ENCODE peak calls at places on chromosome 6, in ten cellular contexts. One of them, this sample, is unnamed. For H3K4me1 and H3K36me3, the result is how much of the 10 kb centered on the place peaks cover.

GRCh38 chr6:11094411-11094851 is 797 bp downstream of the SMIM13 start:
- DNase-seq in left lung: peak
- DNase-seq in colonic mucosa: peak
- DNase-seq in GM23248: peak
- DNase-seq in K562: peak
- DNase-seq in endothelial cell of umbilical vein: peak
- DNase-seq in CD8-positive, alpha-beta memory T cell: peak
- DNase-seq in body of pancreas: peak
- DNase-seq in CD8-positive, alpha-beta T cell: peak
- DNase-seq in fibroblast of lung: peak
- DNase-seq in this sample: no peak

GRCh38 chr6:119324718-119325117 is 24.8 kb downstream of the MAN1A1 start:
- DNase-seq in left lung: no peak
- DNase-seq in colonic mucosa: no peak
- DNase-seq in GM23248: no peak
- DNase-seq in K562: peak
- DNase-seq in endothelial cell of umbilical vein: no peak
- DNase-seq in CD8-positive, alpha-beta memory T cell: no peak
- DNase-seq in body of pancreas: no peak
- DNase-seq in CD8-positive, alpha-beta T cell: no peak
- DNase-seq in fibroblast of lung: no peak
- DNase-seq in this sample: no peak

GRCh38 chr6:33967966-33968724 is 164.3 kb upstream of the MLN start:
- DNase-seq in left lung: no peak
- DNase-seq in colonic mucosa: peak
- DNase-seq in GM23248: peak
- DNase-seq in K562: peak
- DNase-seq in endothelial cell of umbilical vein: no peak
- DNase-seq in CD8-positive, alpha-beta memory T cell: peak
- DNase-seq in body of pancreas: no peak
- DNase-seq in CD8-positive, alpha-beta T cell: no peak
- DNase-seq in fibroblast of lung: no peak
- DNase-seq in this sample: no peak

GRCh38 chr6:135506270-135506997 is 8.9 kb upstream of the AHI1 start:
- DNase-seq in left lung: no peak
- DNase-seq in colonic mucosa: no peak
- DNase-seq in GM23248: peak
- DNase-seq in K562: peak
- DNase-seq in endothelial cell of umbilical vein: peak
- DNase-seq in CD8-positive, alpha-beta memory T cell: no peak
- DNase-seq in body of pancreas: no peak
- DNase-seq in CD8-positive, alpha-beta T cell: no peak
- DNase-seq in fibroblast of lung: peak
- DNase-seq in this sample: no peak

GRCh38 chr6:21864211-21864610 is 270.7 kb downstream of the SOX4 start:
- DNase-seq in left lung: no peak
- DNase-seq in colonic mucosa: no peak
- DNase-seq in GM23248: no peak
- DNase-seq in K562: no peak
- DNase-seq in endothelial cell of umbilical vein: no peak
- DNase-seq in CD8-positive, alpha-beta memory T cell: no peak
- DNase-seq in body of pancreas: no peak
- DNase-seq in CD8-positive, alpha-beta T cell: no peak
- DNase-seq in fibroblast of lung: no peak
- DNase-seq in this sample: no peak

GRCh38 chr6:70274338-70274737 is 28.5 kb downstream of the COL9A1 start:
- DNase-seq in left lung: no peak
- DNase-seq in colonic mucosa: no peak
- DNase-seq in GM23248: no peak
- DNase-seq in K562: no peak
- DNase-seq in endothelial cell of umbilical vein: no peak
- DNase-seq in CD8-positive, alpha-beta memory T cell: no peak
- DNase-seq in body of pancreas: no peak
- DNase-seq in CD8-positive, alpha-beta T cell: no peak
- DNase-seq in fibroblast of lung: no peak
- DNase-seq in this sample: no peak

GRCh38 chr6:88360203-88360797 is 194.2 kb upstream of the CNR1 start:
- DNase-seq in left lung: no peak
- DNase-seq in colonic mucosa: no peak
- DNase-seq in GM23248: peak
- DNase-seq in K562: no peak
- DNase-seq in endothelial cell of umbilical vein: no peak
- DNase-seq in CD8-positive, alpha-beta memory T cell: no peak
- DNase-seq in body of pancreas: no peak
- DNase-seq in CD8-positive, alpha-beta T cell: no peak
- DNase-seq in fibroblast of lung: peak
- DNase-seq in this sample: no peak

GRCh38 chr6:37699138-37699766 is 1.6 kb upstream of the MDGA1 start:
- DNase-seq in left lung: no peak
- DNase-seq in colonic mucosa: no peak
- DNase-seq in GM23248: no peak
- DNase-seq in K562: no peak
- DNase-seq in endothelial cell of umbilical vein: no peak
- DNase-seq in CD8-positive, alpha-beta memory T cell: peak
- DNase-seq in body of pancreas: peak
- DNase-seq in CD8-positive, alpha-beta T cell: no peak
- DNase-seq in fibroblast of lung: no peak
- DNase-seq in this sample: no peak

GRCh38 chr6:41729624-41730023 is 5.8 kb downstream of the TFEB start:
- DNase-seq in left lung: peak
- DNase-seq in colonic mucosa: no peak
- DNase-seq in GM23248: no peak
- DNase-seq in K562: no peak
- DNase-seq in endothelial cell of umbilical vein: no peak
- DNase-seq in CD8-positive, alpha-beta memory T cell: no peak
- DNase-seq in body of pancreas: no peak
- DNase-seq in CD8-positive, alpha-beta T cell: no peak
- DNase-seq in fibroblast of lung: no peak
- DNase-seq in this sample: no peak
- H3K4me1 ChIP-seq in left lung: half or more
- H3K4me1 ChIP-seq in colonic mucosa: under half
- H3K4me1 ChIP-seq in GM23248: under half
- H3K4me1 ChIP-seq in K562: under half
- H3K4me1 ChIP-seq in endothelial cell of umbilical vein: under half
- H3K4me1 ChIP-seq in CD8-positive, alpha-beta memory T cell: under half
- H3K4me1 ChIP-seq in body of pancreas: under half
- H3K4me1 ChIP-seq in CD8-positive, alpha-beta T cell: half or more
- H3K4me1 ChIP-seq in fibroblast of lung: under half
- H3K4me1 ChIP-seq in this sample: under half

GRCh38 chr6:106736502-106736901 is 107.1 kb downstream of the QRSL1 start:
- DNase-seq in left lung: no peak
- DNase-seq in colonic mucosa: peak
- DNase-seq in GM23248: no peak
- DNase-seq in K562: no peak
- DNase-seq in endothelial cell of umbilical vein: no peak
- DNase-seq in CD8-positive, alpha-beta memory T cell: no peak
- DNase-seq in body of pancreas: no peak
- DNase-seq in CD8-positive, alpha-beta T cell: no peak
- DNase-seq in fibroblast of lung: no peak
- DNase-seq in this sample: no peak
- H3K27ac ChIP-seq in left lung: no peak
- H3K27ac ChIP-seq in colonic mucosa: no peak
- H3K27ac ChIP-seq in GM23248: no peak
- H3K27ac ChIP-seq in K562: no peak
- H3K27ac ChIP-seq in endothelial cell of umbilical vein: no peak
- H3K27ac ChIP-seq in CD8-positive, alpha-beta memory T cell: no peak
- H3K27ac ChIP-seq in body of pancreas: peak
- H3K27ac ChIP-seq in CD8-positive, alpha-beta T cell: no peak
- H3K27ac ChIP-seq in fibroblast of lung: no peak
- H3K27ac ChIP-seq in this sample: no peak

DNA sequence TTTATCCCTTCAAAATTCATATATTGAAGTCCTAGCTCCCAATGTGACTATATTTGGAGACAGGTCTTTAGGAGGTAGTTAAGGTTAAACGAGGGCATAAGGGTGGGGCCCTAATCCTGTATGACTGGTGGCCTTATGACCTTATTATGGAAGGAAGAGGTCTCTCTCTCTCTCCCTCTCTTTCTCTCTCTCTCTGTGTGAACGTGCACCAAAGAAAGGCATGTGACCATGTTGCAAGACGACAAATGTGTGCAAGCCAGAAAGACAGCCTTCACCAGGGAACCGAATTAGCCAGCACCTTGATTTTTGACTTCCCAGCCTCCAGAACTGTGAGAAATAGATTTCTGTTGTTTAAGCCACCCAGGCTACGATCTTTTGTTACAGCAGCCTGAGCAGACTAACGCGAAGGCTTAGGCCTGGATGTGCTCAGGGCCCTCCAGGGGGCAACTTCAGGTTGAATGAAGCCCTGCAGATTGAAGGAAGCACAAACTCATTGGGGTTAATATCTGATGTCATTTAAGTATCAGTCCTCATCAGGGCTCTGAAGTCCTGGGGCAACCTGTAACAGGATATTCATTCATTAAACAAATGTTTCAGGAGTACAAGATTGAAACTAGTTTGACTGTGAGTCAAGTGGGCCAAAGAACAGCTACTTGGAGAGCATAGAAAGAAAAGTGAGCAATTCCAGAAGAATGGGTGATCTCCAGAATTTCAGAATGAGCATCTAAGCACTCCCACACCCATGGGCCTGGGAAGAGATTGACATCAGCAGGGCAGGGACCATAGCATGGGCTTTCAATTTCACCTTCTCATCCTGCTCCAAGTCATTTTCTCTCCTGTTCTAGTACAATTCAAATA is 157.4 kb upstream of the TNFAIP3 start:
- DNase-seq in left lung: no peak
- DNase-seq in colonic mucosa: no peak
- DNase-seq in GM23248: peak
- DNase-seq in K562: no peak
- DNase-seq in endothelial cell of umbilical vein: no peak
- DNase-seq in CD8-positive, alpha-beta memory T cell: no peak
- DNase-seq in body of pancreas: no peak
- DNase-seq in CD8-positive, alpha-beta T cell: no peak
- DNase-seq in fibroblast of lung: peak
- DNase-seq in this sample: no peak
- H3K36me3 ChIP-seq in left lung: under half
- H3K36me3 ChIP-seq in colonic mucosa: under half
- H3K36me3 ChIP-seq in GM23248: under half
- H3K36me3 ChIP-seq in K562: under half
- H3K36me3 ChIP-seq in endothelial cell of umbilical vein: under half
- H3K36me3 ChIP-seq in CD8-positive, alpha-beta memory T cell: under half
- H3K36me3 ChIP-seq in body of pancreas: under half
- H3K36me3 ChIP-seq in CD8-positive, alpha-beta T cell: under half
- H3K36me3 ChIP-seq in fibroblast of lung: under half
- H3K36me3 ChIP-seq in this sample: under half

GRCh38 chr6:15433517-15433874 is 187.6 kb downstream of the JARID2 start:
- DNase-seq in left lung: no peak
- DNase-seq in colonic mucosa: no peak
- DNase-seq in GM23248: no peak
- DNase-seq in K562: no peak
- DNase-seq in endothelial cell of umbilical vein: no peak
- DNase-seq in CD8-positive, alpha-beta memory T cell: no peak
- DNase-seq in body of pancreas: no peak
- DNase-seq in CD8-positive, alpha-beta T cell: no peak
- DNase-seq in fibroblast of lung: no peak
- DNase-seq in this sample: no peak
- H3K4me1 ChIP-seq in left lung: half or more
- H3K4me1 ChIP-seq in colonic mucosa: under half
- H3K4me1 ChIP-seq in GM23248: half or more
- H3K4me1 ChIP-seq in K562: under half
- H3K4me1 ChIP-seq in endothelial cell of umbilical vein: under half
- H3K4me1 ChIP-seq in CD8-positive, alpha-beta memory T cell: under half
- H3K4me1 ChIP-seq in body of pancreas: under half
- H3K4me1 ChIP-seq in CD8-positive, alpha-beta T cell: under half
- H3K4me1 ChIP-seq in fibroblast of lung: under half
- H3K4me1 ChIP-seq in this sample: under half

DNA sequence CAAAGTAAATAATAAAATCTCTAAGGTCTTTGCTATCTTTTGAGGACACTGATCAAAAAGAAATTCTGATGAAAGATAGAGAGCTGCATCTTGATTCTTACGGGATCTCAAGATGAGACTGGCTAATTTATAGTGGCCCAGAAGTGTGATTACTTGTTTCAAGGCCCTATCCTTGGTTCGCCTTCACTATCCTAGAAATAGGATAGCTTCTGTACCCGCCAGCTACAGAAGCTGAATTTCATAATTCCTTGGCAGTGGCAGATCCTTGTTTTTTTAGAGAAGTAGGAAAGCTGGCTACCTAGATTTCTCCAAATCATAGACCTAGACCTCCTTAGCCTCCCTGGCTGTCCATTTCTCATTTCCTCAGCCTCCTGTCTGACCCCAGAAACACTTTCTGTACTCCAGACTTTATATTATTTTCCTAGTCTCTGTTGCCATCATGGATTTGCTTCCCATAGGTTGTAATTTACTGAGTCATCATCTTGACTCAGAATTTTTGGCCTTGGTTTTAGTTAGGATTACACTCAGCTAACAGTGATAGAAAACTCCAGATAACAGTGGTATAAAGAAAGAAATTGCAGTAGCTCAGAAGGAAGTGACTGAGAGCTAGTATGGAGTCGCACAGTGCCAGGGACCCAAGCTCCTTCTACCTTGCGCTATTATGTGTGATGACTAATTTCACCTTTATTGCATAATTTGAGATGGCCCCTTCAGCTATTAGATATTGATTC is 27.7 kb downstream of the PHF3 start:
- DNase-seq in left lung: no peak
- DNase-seq in colonic mucosa: no peak
- DNase-seq in GM23248: peak
- DNase-seq in K562: no peak
- DNase-seq in endothelial cell of umbilical vein: peak
- DNase-seq in CD8-positive, alpha-beta memory T cell: no peak
- DNase-seq in body of pancreas: no peak
- DNase-seq in CD8-positive, alpha-beta T cell: no peak
- DNase-seq in fibroblast of lung: peak
- DNase-seq in this sample: no peak
- H3K27ac ChIP-seq in left lung: no peak
- H3K27ac ChIP-seq in colonic mucosa: peak
- H3K27ac ChIP-seq in GM23248: peak
- H3K27ac ChIP-seq in K562: peak
- H3K27ac ChIP-seq in endothelial cell of umbilical vein: peak
- H3K27ac ChIP-seq in CD8-positive, alpha-beta memory T cell: no peak
- H3K27ac ChIP-seq in body of pancreas: no peak
- H3K27ac ChIP-seq in CD8-positive, alpha-beta T cell: no peak
- H3K27ac ChIP-seq in fibroblast of lung: no peak
- H3K27ac ChIP-seq in this sample: no peak

DNA sequence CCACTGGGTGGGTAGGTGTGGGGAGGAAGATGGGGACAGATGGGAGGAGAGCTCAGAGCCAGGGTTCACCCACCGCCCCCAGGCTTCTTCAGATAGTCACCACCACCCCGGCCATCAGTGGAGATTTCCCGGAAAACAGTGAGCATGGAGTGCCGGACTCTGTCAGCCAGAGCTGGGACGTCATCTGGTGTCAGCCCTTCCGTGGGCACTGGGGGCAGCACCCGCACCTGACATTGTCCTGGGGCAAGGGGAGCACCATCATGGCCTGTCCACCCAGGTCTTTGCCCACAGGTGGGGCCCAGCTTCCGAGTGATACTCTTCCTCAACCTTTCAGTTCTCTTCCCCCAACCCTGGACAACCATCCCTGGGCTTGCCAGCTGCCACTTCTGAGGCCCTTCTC is 4.8 kb downstream of the EGFL8 start:
- DNase-seq in left lung: peak
- DNase-seq in colonic mucosa: no peak
- DNase-seq in GM23248: peak
- DNase-seq in K562: no peak
- DNase-seq in endothelial cell of umbilical vein: no peak
- DNase-seq in CD8-positive, alpha-beta memory T cell: no peak
- DNase-seq in body of pancreas: no peak
- DNase-seq in CD8-positive, alpha-beta T cell: no peak
- DNase-seq in fibroblast of lung: no peak
- DNase-seq in this sample: no peak
- H3K36me3 ChIP-seq in left lung: under half
- H3K36me3 ChIP-seq in colonic mucosa: under half
- H3K36me3 ChIP-seq in GM23248: under half
- H3K36me3 ChIP-seq in K562: half or more
- H3K36me3 ChIP-seq in endothelial cell of umbilical vein: under half
- H3K36me3 ChIP-seq in CD8-positive, alpha-beta memory T cell: under half
- H3K36me3 ChIP-seq in body of pancreas: under half
- H3K36me3 ChIP-seq in CD8-positive, alpha-beta T cell: under half
- H3K36me3 ChIP-seq in fibroblast of lung: under half
- H3K36me3 ChIP-seq in this sample: under half